ENCODE peak calls at places on chromosome 7, in nine cellular contexts. G is HCT116, J is heart left ventricle, V is transverse colon, N is spleen, C is thyroid gland, H is A549, R is esophagus squamous epithelium, W is suprapubic skin. Y is an unnamed sample.

GRCh38 chr7:111137296-111138195 is 46.6 kb downstream of the LRRN3 start:
- DNase-seq in G (no peak), J (no peak), V (no peak), N (peak), C (no peak), H (no peak), R (no peak), W (no peak), Y (no peak)

GRCh38 chr7:87435546-87435945 is 39.9 kb downstream of the ABCB4 start:
- DNase-seq in G (no peak), J (no peak), V (no peak), N (no peak), C (no peak), H (no peak), R (no peak), W (no peak), Y (no peak)

GRCh38 chr7:101370836-101371235 is 8.2 kb downstream of the COL26A1 start:
- DNase-seq in G (no peak), J (no peak), V (no peak), N (no peak), C (no peak), H (no peak), R (no peak), W (no peak), Y (no peak)

GRCh38 chr7:37198188-37198905 is 250.3 kb downstream of the ELMO1 start:
- DNase-seq in G (no peak), J (no peak), V (no peak), N (no peak), C (no peak), H (no peak), R (no peak), W (no peak), Y (no peak)

GRCh38 chr7:118080947-118081346 is 103.0 kb upstream of the LSM8 start:
- DNase-seq in G (peak), J (no peak), V (no peak), N (no peak), C (no peak), H (peak), R (no peak), W (no peak), Y (no peak)

GRCh38 chr7:3318874-3319273 is 17.8 kb downstream of the SDK1 start:
- DNase-seq in G (no peak), J (no peak), V (no peak), N (no peak), C (no peak), H (no peak), R (no peak), W (no peak), Y (no peak)

GRCh38 chr7:95871078-95871848 is 98.9 kb downstream of the DYNC1I1 start:
- DNase-seq in G (peak), J (no peak), V (no peak), N (no peak), C (peak), H (peak), R (no peak), W (no peak), Y (no peak)

GRCh38 chr7:152052772-152053171 is 27.3 kb downstream of the GALNT11 start:
- DNase-seq in G (no peak), J (no peak), V (no peak), N (no peak), C (no peak), H (no peak), R (no peak), W (no peak), Y (no peak)

GRCh38 chr7:76280408-76280807 is 22.1 kb upstream of the HSPB1 start:
- DNase-seq in G (no peak), J (no peak), V (no peak), N (no peak), C (no peak), H (no peak), R (no peak), W (no peak), Y (no peak)

GRCh38 chr7:29879609-29880008 is 73.3 kb downstream of the WIPF3 start:
- DNase-seq in G (no peak), J (peak), V (no peak), N (no peak), C (no peak), H (no peak), R (no peak), W (no peak), Y (no peak)

GRCh38 chr7:14275346-14275745 is 285.9 kb upstream of the ETV1 start:
- DNase-seq in G (no peak), J (no peak), V (no peak), N (no peak), C (no peak), H (no peak), R (no peak), W (no peak), Y (no peak)

GRCh38 chr7:157018997-157019591 is 8.6 kb upstream of the MNX1 start:
- DNase-seq in G (no peak), J (no peak), V (no peak), N (peak), C (no peak), H (no peak), R (no peak), W (peak), Y (no peak)

GRCh38 chr7:80135306-80136104 is 874 bp downstream of the GNAI1 start:
- DNase-seq in G (no peak), J (no peak), V (peak), N (no peak), C (peak), H (peak), R (no peak), W (peak), Y (peak)

GRCh38 chr7:155119801-155120382 is 49.8 kb downstream of the HTR5A start:
- DNase-seq in G (no peak), J (no peak), V (no peak), N (no peak), C (no peak), H (no peak), R (no peak), W (no peak), Y (no peak)

GRCh38 chr7:82049442-82049841 is 279.6 kb upstream of the HGF start:
- DNase-seq in G (no peak), J (no peak), V (no peak), N (no peak), C (no peak), H (peak), R (no peak), W (no peak), Y (no peak)
- H3K27ac ChIP-seq in G (no peak), J (no peak), V (peak), N (no peak), C (no peak), H (peak), R (no peak), W (no peak), Y (no peak)

DNA sequence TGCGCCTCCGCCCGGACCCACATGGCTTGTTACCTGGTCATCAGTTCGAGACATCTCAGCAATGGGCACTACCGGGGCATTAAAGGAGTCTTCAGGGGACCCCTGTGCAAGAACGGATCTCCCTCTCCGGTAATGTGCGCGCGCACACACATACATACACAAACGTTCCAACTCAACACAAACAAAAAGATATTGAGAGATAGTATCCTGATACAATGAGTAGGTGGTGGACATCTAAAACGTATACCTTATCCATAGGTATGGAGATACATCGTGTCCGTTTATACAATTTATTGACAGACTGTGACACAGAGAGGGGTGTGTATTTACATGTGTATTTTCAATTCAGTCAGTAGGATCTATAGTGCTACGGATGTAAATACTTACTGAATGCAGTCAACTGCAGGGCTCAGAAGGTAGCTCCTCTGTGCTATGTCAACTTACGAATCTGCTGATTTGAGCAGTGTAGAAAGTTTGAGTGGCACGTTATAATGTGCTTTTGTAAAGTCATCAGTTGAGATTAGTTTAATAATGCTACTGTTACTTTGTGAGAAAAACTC is 536 bp downstream of the ZNF804B start:
- DNase-seq in G (no peak), J (no peak), V (no peak), N (no peak), C (no peak), H (no peak), R (no peak), W (no peak), Y (no peak)
- H3K4me3 ChIP-seq in G (no peak), J (no peak), V (no peak), N (no peak), C (peak), H (peak), R (no peak), W (peak), Y (no peak)

DNA sequence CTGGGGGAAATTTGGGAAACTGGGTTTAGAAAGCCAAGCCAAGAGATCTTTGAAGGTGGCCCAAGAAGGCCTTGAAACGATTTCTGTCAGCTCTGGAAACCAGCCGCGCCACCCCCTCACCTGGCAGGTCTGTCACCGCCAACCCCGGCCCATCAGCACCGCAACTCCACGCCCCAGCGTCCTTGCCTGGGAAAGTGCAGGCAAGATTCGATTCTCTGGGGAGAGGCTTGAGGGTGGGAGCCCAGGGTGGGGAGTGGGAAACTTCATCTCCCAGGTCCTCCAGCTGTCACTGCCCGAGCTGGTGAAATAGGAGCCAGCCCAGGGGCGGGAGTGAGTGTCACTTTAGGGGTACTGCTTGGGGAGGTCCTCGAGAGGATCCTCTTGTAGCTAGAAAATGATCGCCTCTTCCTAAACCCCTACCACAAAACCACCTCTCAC is 2.2 kb downstream of the ZNF467 start:
- DNase-seq in G (no peak), J (no peak), V (peak), N (peak), C (peak), H (no peak), R (no peak), W (no peak), Y (no peak)
- TF ChIP-seq POLR2A in G (no peak), J (no peak), V (no peak), N (no peak), C (no peak), H (no peak), R (no peak), W (no peak), Y (no peak)

GRCh38 chr7:150389532-150389816 is 10.3 kb downstream of the ZNF775 start:
- DNase-seq in G (no peak), J (no peak), V (no peak), N (peak), C (no peak), H (no peak), R (no peak), W (no peak), Y (no peak)
- H3K27ac ChIP-seq in G (no peak), J (no peak), V (peak), N (no peak), C (no peak), H (no peak), R (no peak), W (no peak), Y (no peak)